ENCODE peak calls at places on chromosomes 6 and 20, in four cellular contexts. R, V, Q and Z are unnamed samples.

GRCh38 chr6:36289281-36290018 is 19.6 kb downstream of the PNPLA1 start:
- DNase-seq in R (no peak), V (no peak), Q (no peak), Z (peak; percentile 87)

GRCh38 chr6:127073222-127073621 is 45.2 kb upstream of the RSPO3 start:
- DNase-seq in R (no peak), V (no peak), Q (no peak), Z (no peak)

GRCh38 chr6:35634316-35634715 is 54.4 kb downstream of the FKBP5 start:
- DNase-seq in R (no peak), V (no peak), Q (no peak), Z (no peak)

GRCh38 chr20:63123326-63123725 is 92.6 kb downstream of the YTHDF1 start:
- DNase-seq in R (no peak), V (peak; percentile 46), Q (no peak), Z (peak; percentile 2)

GRCh38 chr20:3663031-3663701 is at the start of gene GFRA4:
- DNase-seq in R (no peak), V (peak; percentile 57), Q (no peak), Z (no peak)

GRCh38 chr20:63240004-63240403 is 4.3 kb downstream of the BIRC7 start:
- DNase-seq in R (no peak), V (no peak), Q (no peak), Z (no peak)

GRCh38 chr20:47276856-47277541 is 79.5 kb downstream of the ZMYND8 start:
- DNase-seq in R (no peak), V (no peak), Q (no peak), Z (no peak)

GRCh38 chr6:125944434-125944816 is 12.1 kb upstream of the HINT3 start:
- DNase-seq in R (peak; percentile 83), V (peak; percentile 78), Q (no peak), Z (no peak)

GRCh38 chr20:49037962-49038387 is 8.1 kb upstream of the CSE1L start:
- DNase-seq in R (no peak), V (no peak), Q (no peak), Z (no peak)

GRCh38 chr6:131250121-131250520 is 114.9 kb downstream of the AKAP7 start:
- DNase-seq in R (peak; percentile 63), V (peak; percentile 76), Q (no peak), Z (no peak)

GRCh38 chr6:107866606-107867301 is 42.6 kb upstream of the SCML4 start:
- DNase-seq in R (no peak), V (no peak), Q (peak; percentile 51), Z (no peak)

GRCh38 chr6:13766201-13766634 is 48.1 kb downstream of the MCUR1 start:
- DNase-seq in R (no peak), V (no peak), Q (no peak), Z (peak; percentile 52)

GRCh38 chr6:68134796-68135195 is 500.3 kb upstream of the ADGRB3 start:
- DNase-seq in R (no peak), V (no peak), Q (no peak), Z (no peak)

GRCh38 chr6:69044534-69044933 is 409.5 kb downstream of the ADGRB3 start:
- DNase-seq in R (no peak), V (no peak), Q (no peak), Z (no peak)

GRCh38 chr6:1890987-1891386 is 281.3 kb downstream of the FOXC1 start:
- DNase-seq in R (no peak), V (no peak), Q (no peak), Z (no peak)

DNA sequence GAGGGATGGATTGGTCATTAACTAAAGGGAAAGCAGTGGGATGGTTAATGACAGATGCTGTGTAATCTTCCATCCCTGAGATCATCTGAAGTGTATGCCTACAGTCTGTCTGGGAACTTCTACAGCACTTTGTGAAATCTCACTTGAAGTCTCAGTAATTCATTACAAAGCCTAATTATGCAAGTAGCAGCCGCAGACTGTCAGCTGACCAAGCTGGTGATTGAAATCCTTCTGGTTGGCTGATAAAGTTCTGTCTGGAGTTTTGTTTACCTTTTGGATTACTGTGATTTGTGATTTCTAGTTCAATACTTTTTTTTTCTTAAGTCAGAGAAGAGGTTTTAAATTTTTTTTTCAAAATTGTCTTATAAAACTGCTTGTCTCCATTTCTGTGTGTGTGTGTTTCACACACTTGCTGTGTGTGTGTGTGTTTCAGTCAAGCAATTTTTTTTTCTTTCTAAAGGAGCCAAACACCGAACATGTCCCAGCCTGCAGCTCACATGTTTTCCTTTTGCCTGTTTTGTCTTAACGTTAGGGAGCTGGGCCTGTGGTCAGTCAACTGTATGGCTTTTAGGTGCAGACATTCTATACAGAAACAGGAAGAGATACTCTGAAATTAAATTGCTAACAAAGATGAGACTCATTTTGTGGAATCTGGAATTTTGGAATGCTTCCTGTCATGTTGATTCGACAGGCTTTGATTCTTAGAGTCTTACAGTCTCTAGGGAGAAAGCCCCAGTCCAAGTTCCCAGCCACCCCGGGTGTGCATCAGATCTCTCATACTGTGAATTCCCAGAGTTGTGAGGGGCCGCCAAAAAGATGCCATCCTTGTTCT is 28.5 kb upstream of the ADGRF4 start:
- DNase-seq in R (no peak), V (no peak), Q (no peak), Z (peak; percentile 72)
- TF ChIP-seq CTCF in R (no peak), V (no peak), Q (no peak), Z (no peak)

GRCh38 chr6:112221561-112221960 is 32.8 kb downstream of the LAMA4 start:
- DNase-seq in R (no peak), V (no peak), Q (no peak), Z (no peak)
- H3K27ac ChIP-seq in R (peak overlapping the region; percentile 20), V (peak overlapping the region; percentile 53), Q (peak overlapping the region; percentile 86), Z (no peak overlapping the region)

DNA sequence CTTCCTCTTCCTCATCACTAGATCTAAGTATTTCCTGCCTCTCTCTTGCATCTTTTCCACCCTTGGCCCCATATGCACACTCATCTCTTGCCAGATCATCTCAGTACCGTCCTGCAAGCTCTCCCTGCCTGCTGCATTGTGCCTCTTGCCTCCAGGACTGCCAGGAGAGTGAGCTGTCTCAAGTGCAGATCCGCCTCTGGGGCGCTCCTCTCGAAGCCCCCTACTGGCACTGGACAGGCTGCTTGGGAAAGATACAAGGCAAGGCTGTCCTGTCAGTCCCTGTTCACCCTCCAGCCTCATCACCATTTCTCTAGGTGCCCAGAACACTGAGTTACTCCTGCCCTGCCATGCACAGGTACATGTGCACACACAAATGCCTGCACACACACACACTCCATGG is 10.2 kb downstream of the SYNDIG1 start:
- DNase-seq in R (no peak), V (no peak), Q (no peak), Z (no peak)
- H3K4me3 ChIP-seq in R (no peak overlapping the region), V (no peak overlapping the region), Q (no peak overlapping the region), Z (no peak overlapping the region)

GRCh38 chr6:54266400-54266923 is 41.8 kb upstream of the TINAG start:
- DNase-seq in R (no peak), V (no peak), Q (no peak), Z (no peak)
- TF ChIP-seq CTCF in R (no peak), V (no peak), Q (peak; percentile 16), Z (peak; percentile 14)

GRCh38 chr6:7446644-7447325 is 57.2 kb downstream of the RIOK1 start:
- DNase-seq in R (no peak), V (no peak), Q (no peak), Z (no peak)
- H3K27ac ChIP-seq in R (no peak overlapping the region), V (no peak overlapping the region), Q (no peak overlapping the region), Z (no peak overlapping the region)

DNA sequence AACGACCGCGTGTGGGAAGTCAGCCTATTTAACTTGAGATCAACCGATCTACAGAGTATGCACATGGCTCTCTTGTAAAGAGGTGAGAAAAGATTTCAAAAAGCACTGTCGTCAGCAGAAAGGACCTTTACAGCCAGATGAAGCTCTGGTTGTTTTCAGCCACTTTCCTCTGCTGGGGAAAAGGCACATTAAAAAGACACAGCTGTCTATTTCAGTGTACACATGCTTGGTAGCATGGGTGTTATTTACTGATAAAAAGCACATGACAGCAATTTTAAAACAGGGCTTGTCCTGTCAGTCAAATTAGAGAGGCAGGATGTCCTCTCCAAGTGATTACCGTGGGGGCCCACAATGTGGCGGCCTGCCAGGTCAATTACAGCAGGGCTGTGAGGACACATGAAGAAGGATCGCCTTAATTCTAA is 188.9 kb downstream of the PRKN start:
- DNase-seq in R (no peak), V (no peak), Q (peak; percentile 80), Z (no peak)
- H3K4me3 ChIP-seq in R (no peak overlapping the region), V (no peak overlapping the region), Q (no peak overlapping the region), Z (no peak overlapping the region)

DNA sequence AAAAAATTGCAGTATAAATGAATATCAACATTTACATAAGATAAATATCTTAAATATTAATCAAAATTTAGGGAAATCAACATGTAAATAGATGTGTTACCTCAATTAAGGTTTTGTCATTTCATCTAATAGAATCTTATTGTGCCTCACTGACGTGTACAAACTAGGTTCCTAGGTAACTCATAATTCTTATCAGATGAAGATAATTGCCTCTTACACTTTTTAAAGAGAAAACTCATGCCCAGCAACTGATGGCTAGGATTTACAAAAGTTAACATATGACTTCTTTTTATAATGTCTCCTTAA is 49.6 kb downstream of the FRK start:
- DNase-seq in R (no peak), V (no peak), Q (no peak), Z (no peak)
- TF ChIP-seq CTCF in R (no peak), V (no peak), Q (no peak), Z (no peak)

GRCh38 chr6:163536770-163537169 is 122.3 kb downstream of the QKI start:
- DNase-seq in R (no peak), V (no peak), Q (no peak), Z (no peak)

GRCh38 chr6:163538331-163538730 is 123.8 kb downstream of the QKI start:
- DNase-seq in R (no peak), V (no peak), Q (no peak), Z (no peak)

GRCh38 chr6:163543311-163543710 is 128.8 kb downstream of the QKI start:
- DNase-seq in R (no peak), V (no peak), Q (no peak), Z (no peak)

GRCh38 chr6:163533443-163533842 is 118.9 kb downstream of the QKI start:
- DNase-seq in R (no peak), V (no peak), Q (no peak), Z (no peak)

GRCh38 chr6:163539101-163539762 is 124.7 kb downstream of the QKI start:
- DNase-seq in R (no peak), V (no peak), Q (no peak), Z (no peak)
- H3K27ac ChIP-seq in R (no peak overlapping the region), V (no peak overlapping the region), Q (no peak overlapping the region), Z (no peak overlapping the region)

DNA sequence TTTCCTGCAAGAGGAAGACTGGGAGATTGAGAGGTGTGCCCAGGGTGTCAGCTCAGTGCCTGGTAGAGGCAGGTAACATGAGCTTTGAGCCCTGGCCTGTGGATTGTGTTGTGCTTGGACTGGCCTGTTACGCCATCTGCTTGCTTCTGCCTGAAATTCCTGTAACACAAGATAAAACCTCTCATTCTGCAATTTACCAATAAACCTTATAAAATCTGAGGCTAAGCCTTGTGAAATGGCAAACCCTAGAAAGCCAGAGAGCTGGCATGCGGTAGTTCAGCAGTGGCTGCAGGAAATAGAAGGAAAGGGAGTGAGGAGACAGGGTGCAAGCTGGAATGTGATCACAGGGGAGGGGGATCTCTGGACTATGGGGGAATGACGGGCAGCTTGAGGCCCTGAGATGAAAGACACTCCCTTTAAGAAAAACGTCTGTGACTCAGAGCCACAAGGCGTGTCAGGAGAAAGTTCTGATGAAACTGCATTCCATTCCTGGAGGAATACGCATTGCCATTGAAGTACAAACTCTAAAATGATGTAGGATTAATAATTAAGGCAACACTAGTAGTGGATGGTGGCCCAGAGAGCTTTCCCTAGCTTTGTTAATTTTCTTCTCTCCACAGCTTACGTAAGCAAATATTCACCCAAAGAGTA is 26.3 kb upstream of the TFAP2A start:
- DNase-seq in R (no peak), V (no peak), Q (no peak), Z (no peak)
- H3K4me3 ChIP-seq in R (no peak overlapping the region), V (no peak overlapping the region), Q (no peak overlapping the region), Z (no peak overlapping the region)